ENCODE peak calls at places on chromosomes 12 and 14, in five cellular contexts. One of them, this sample, is unnamed.

GRCh38 chr12:96399081-96399918 is 939 bp downstream of the CDK17 start:
- DNase-seq in GM13976: peak
- DNase-seq in natural killer cell: peak
- DNase-seq in progenitor cell of endocrine pancreas: peak
- DNase-seq in bronchial epithelial cell: peak
- DNase-seq in this sample: peak

GRCh38 chr12:116142936-116143882 is 134.3 kb downstream of the MED13L start:
- DNase-seq in GM13976: no peak
- DNase-seq in bronchial epithelial cell: peak
- DNase-seq in natural killer cell: no peak
- DNase-seq in progenitor cell of endocrine pancreas: no peak
- DNase-seq in this sample: peak

GRCh38 chr14:64623576-64624165 is 73.9 kb downstream of the PPP1R36 start:
- DNase-seq in progenitor cell of endocrine pancreas: no peak
- DNase-seq in bronchial epithelial cell: no peak
- DNase-seq in GM13976: no peak
- DNase-seq in natural killer cell: no peak
- DNase-seq in this sample: no peak

GRCh38 chr12:81811066-81811777 is 52.1 kb upstream of the PPFIA2 start:
- DNase-seq in GM13976: no peak
- DNase-seq in natural killer cell: no peak
- DNase-seq in progenitor cell of endocrine pancreas: no peak
- DNase-seq in bronchial epithelial cell: peak
- DNase-seq in this sample: no peak

GRCh38 chr14:21057803-21058675 is at the start of gene RNASE8:
- DNase-seq in bronchial epithelial cell: peak
- DNase-seq in natural killer cell: no peak
- DNase-seq in GM13976: no peak
- DNase-seq in progenitor cell of endocrine pancreas: no peak
- DNase-seq in this sample: no peak

GRCh38 chr14:91929700-91930099 is 17.8 kb downstream of the FBLN5 start:
- DNase-seq in progenitor cell of endocrine pancreas: no peak
- DNase-seq in natural killer cell: no peak
- DNase-seq in bronchial epithelial cell: peak
- DNase-seq in GM13976: no peak
- DNase-seq in this sample: no peak

GRCh38 chr12:62799126-62799736 is 135.7 kb downstream of the PPM1H start:
- DNase-seq in natural killer cell: no peak
- DNase-seq in progenitor cell of endocrine pancreas: peak
- DNase-seq in bronchial epithelial cell: peak
- DNase-seq in GM13976: peak
- DNase-seq in this sample: peak

GRCh38 chr14:35687335-35687939 is 121.7 kb downstream of the RALGAPA1 start:
- DNase-seq in progenitor cell of endocrine pancreas: no peak
- DNase-seq in GM13976: peak
- DNase-seq in bronchial epithelial cell: peak
- DNase-seq in natural killer cell: no peak
- DNase-seq in this sample: peak

GRCh38 chr12:121166356-121166755 is 33.7 kb downstream of the P2RX7 start:
- DNase-seq in bronchial epithelial cell: no peak
- DNase-seq in GM13976: no peak
- DNase-seq in progenitor cell of endocrine pancreas: no peak
- DNase-seq in natural killer cell: no peak
- DNase-seq in this sample: no peak

GRCh38 chr14:69685217-69685616 is 73.8 kb downstream of the SUSD6 start:
- DNase-seq in bronchial epithelial cell: peak
- DNase-seq in natural killer cell: no peak
- DNase-seq in GM13976: peak
- DNase-seq in progenitor cell of endocrine pancreas: no peak
- DNase-seq in this sample: peak

GRCh38 chr12:98752726-98753125 is 107.6 kb downstream of the APAF1 start:
- DNase-seq in GM13976: no peak
- DNase-seq in bronchial epithelial cell: no peak
- DNase-seq in natural killer cell: no peak
- DNase-seq in progenitor cell of endocrine pancreas: no peak
- DNase-seq in this sample: no peak

GRCh38 chr14:50396636-50397460 is at the start of gene CDKL1:
- DNase-seq in progenitor cell of endocrine pancreas: peak
- DNase-seq in GM13976: peak
- DNase-seq in bronchial epithelial cell: peak
- DNase-seq in natural killer cell: peak
- DNase-seq in this sample: peak

GRCh38 chr12:44021471-44021971 is 185.6 kb downstream of the TMEM117 start:
- DNase-seq in GM13976: peak
- DNase-seq in natural killer cell: no peak
- DNase-seq in bronchial epithelial cell: no peak
- DNase-seq in progenitor cell of endocrine pancreas: no peak
- DNase-seq in this sample: no peak

GRCh38 chr12:98754095-98754494 is 109.0 kb downstream of the APAF1 start:
- DNase-seq in progenitor cell of endocrine pancreas: no peak
- DNase-seq in natural killer cell: no peak
- DNase-seq in GM13976: peak
- DNase-seq in bronchial epithelial cell: peak
- DNase-seq in this sample: peak

GRCh38 chr14:35400707-35401421 is 3.7 kb downstream of the NFKBIA start:
- DNase-seq in natural killer cell: peak
- DNase-seq in bronchial epithelial cell: peak
- DNase-seq in progenitor cell of endocrine pancreas: no peak
- DNase-seq in GM13976: no peak
- DNase-seq in this sample: peak

GRCh38 chr12:13167226-13167625 is 29.3 kb upstream of the EMP1 start:
- DNase-seq in GM13976: no peak
- DNase-seq in natural killer cell: no peak
- DNase-seq in progenitor cell of endocrine pancreas: no peak
- DNase-seq in bronchial epithelial cell: peak
- DNase-seq in this sample: no peak

GRCh38 chr12:46459111-46459510 is 86.5 kb upstream of the SLC38A2 start:
- DNase-seq in natural killer cell: no peak
- DNase-seq in progenitor cell of endocrine pancreas: no peak
- DNase-seq in bronchial epithelial cell: peak
- DNase-seq in GM13976: no peak
- DNase-seq in this sample: peak

GRCh38 chr14:90388437-90388836 is 8.4 kb upstream of the CALM1 start:
- DNase-seq in GM13976: no peak
- DNase-seq in bronchial epithelial cell: peak
- DNase-seq in natural killer cell: no peak
- DNase-seq in progenitor cell of endocrine pancreas: no peak
- DNase-seq in this sample: no peak

GRCh38 chr14:41915732-41916131 is 309.1 kb downstream of the LRFN5 start:
- DNase-seq in natural killer cell: no peak
- DNase-seq in bronchial epithelial cell: no peak
- DNase-seq in progenitor cell of endocrine pancreas: no peak
- DNase-seq in GM13976: no peak
- DNase-seq in this sample: no peak

GRCh38 chr12:83537428-83538053 is 850.8 kb downstream of the TMTC2 start:
- DNase-seq in progenitor cell of endocrine pancreas: no peak
- DNase-seq in natural killer cell: no peak
- DNase-seq in bronchial epithelial cell: no peak
- DNase-seq in GM13976: no peak
- DNase-seq in this sample: no peak

GRCh38 chr12:52316290-52316689 is 4.9 kb downstream of the KRT83 start:
- DNase-seq in GM13976: no peak
- DNase-seq in progenitor cell of endocrine pancreas: no peak
- DNase-seq in bronchial epithelial cell: no peak
- DNase-seq in natural killer cell: no peak
- DNase-seq in this sample: no peak

GRCh38 chr12:46386360-46386867 is 13.8 kb upstream of the SLC38A2 start:
- DNase-seq in natural killer cell: no peak
- DNase-seq in bronchial epithelial cell: peak
- DNase-seq in progenitor cell of endocrine pancreas: no peak
- DNase-seq in GM13976: peak
- DNase-seq in this sample: no peak

GRCh38 chr12:78146365-78146772 is 315.7 kb downstream of the NAV3 start:
- DNase-seq in progenitor cell of endocrine pancreas: no peak
- DNase-seq in natural killer cell: no peak
- DNase-seq in bronchial epithelial cell: peak
- DNase-seq in GM13976: peak
- DNase-seq in this sample: no peak

GRCh38 chr12:86414201-86414600 is 158.0 kb upstream of the MGAT4C start:
- DNase-seq in bronchial epithelial cell: no peak
- DNase-seq in GM13976: no peak
- DNase-seq in natural killer cell: no peak
- DNase-seq in progenitor cell of endocrine pancreas: no peak
- DNase-seq in this sample: no peak

GRCh38 chr14:97217094-97217885 is 420.1 kb downstream of the VRK1 start:
- DNase-seq in GM13976: no peak
- DNase-seq in natural killer cell: no peak
- DNase-seq in bronchial epithelial cell: no peak
- DNase-seq in progenitor cell of endocrine pancreas: no peak
- DNase-seq in this sample: no peak

GRCh38 chr14:87600236-87600635 is 392.7 kb downstream of the GALC start:
- DNase-seq in natural killer cell: no peak
- DNase-seq in bronchial epithelial cell: no peak
- DNase-seq in progenitor cell of endocrine pancreas: no peak
- DNase-seq in GM13976: no peak
- DNase-seq in this sample: no peak

GRCh38 chr12:11820476-11820875 is 171.0 kb downstream of the ETV6 start:
- DNase-seq in progenitor cell of endocrine pancreas: no peak
- DNase-seq in natural killer cell: no peak
- DNase-seq in bronchial epithelial cell: no peak
- DNase-seq in GM13976: no peak
- DNase-seq in this sample: no peak

GRCh38 chr12:63937381-63938168 is 93.1 kb downstream of the SRGAP1 start:
- DNase-seq in bronchial epithelial cell: no peak
- DNase-seq in natural killer cell: no peak
- DNase-seq in GM13976: no peak
- DNase-seq in progenitor cell of endocrine pancreas: no peak
- DNase-seq in this sample: no peak

GRCh38 chr14:96071561-96071960 is 32.4 kb downstream of the C14orf132 start:
- DNase-seq in natural killer cell: no peak
- DNase-seq in bronchial epithelial cell: no peak
- DNase-seq in progenitor cell of endocrine pancreas: no peak
- DNase-seq in GM13976: no peak
- DNase-seq in this sample: no peak

GRCh38 chr12:31363826-31364225 is 37.9 kb upstream of the SINHCAF start:
- DNase-seq in progenitor cell of endocrine pancreas: no peak
- DNase-seq in GM13976: no peak
- DNase-seq in natural killer cell: no peak
- DNase-seq in bronchial epithelial cell: no peak
- DNase-seq in this sample: no peak

GRCh38 chr14:68664225-68664681 is 128.6 kb downstream of the ZFP36L1 start:
- DNase-seq in GM13976: no peak
- DNase-seq in progenitor cell of endocrine pancreas: no peak
- DNase-seq in bronchial epithelial cell: no peak
- DNase-seq in natural killer cell: no peak
- DNase-seq in this sample: peak
- TF ChIP-seq CTCF in GM13976: no peak
- TF ChIP-seq CTCF in progenitor cell of endocrine pancreas: no peak
- TF ChIP-seq CTCF in bronchial epithelial cell: no peak
- TF ChIP-seq CTCF in natural killer cell: no peak
- TF ChIP-seq CTCF in this sample: no peak

DNA sequence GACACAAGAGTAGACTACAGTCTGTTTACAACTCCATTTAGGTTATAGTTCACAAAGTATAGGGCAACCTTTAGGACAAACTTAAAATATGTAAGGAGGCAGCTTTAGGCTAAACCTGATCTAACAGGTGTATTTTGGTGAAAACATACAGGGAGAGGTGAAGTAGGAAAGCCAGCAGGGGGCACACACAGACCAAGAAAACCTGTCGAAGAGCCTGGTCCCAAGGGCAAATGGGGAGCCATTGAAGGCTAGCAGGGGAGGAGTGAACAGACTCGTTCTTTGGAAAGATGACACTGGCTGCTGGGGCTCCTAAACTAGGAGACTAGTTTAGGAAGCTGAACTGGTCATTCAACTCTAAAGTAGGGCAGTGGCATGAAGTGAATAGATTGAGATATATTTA is 138.8 kb upstream of the WSCD2 start:
- DNase-seq in progenitor cell of endocrine pancreas: peak
- DNase-seq in natural killer cell: no peak
- DNase-seq in bronchial epithelial cell: peak
- DNase-seq in GM13976: peak
- DNase-seq in this sample: peak
- TF ChIP-seq CTCF in progenitor cell of endocrine pancreas: peak
- TF ChIP-seq CTCF in natural killer cell: peak
- TF ChIP-seq CTCF in bronchial epithelial cell: peak
- TF ChIP-seq CTCF in GM13976: peak
- TF ChIP-seq CTCF in this sample: peak

GRCh38 chr12:109302358-109302757 is 6.7 kb downstream of the FOXN4 start:
- DNase-seq in bronchial epithelial cell: peak
- DNase-seq in natural killer cell: no peak
- DNase-seq in GM13976: no peak
- DNase-seq in progenitor cell of endocrine pancreas: no peak
- DNase-seq in this sample: no peak
- TF ChIP-seq CTCF in bronchial epithelial cell: peak
- TF ChIP-seq CTCF in natural killer cell: no peak
- TF ChIP-seq CTCF in GM13976: no peak
- TF ChIP-seq CTCF in progenitor cell of endocrine pancreas: peak
- TF ChIP-seq CTCF in this sample: peak

GRCh38 chr14:25150934-25151790 is 101.2 kb upstream of the STXBP6 start:
- DNase-seq in GM13976: peak
- DNase-seq in progenitor cell of endocrine pancreas: no peak
- DNase-seq in natural killer cell: no peak
- DNase-seq in bronchial epithelial cell: peak
- DNase-seq in this sample: no peak

GRCh38 chr14:25150401-25150800 is 100.5 kb upstream of the STXBP6 start:
- DNase-seq in natural killer cell: no peak
- DNase-seq in progenitor cell of endocrine pancreas: no peak
- DNase-seq in GM13976: no peak
- DNase-seq in bronchial epithelial cell: peak
- DNase-seq in this sample: no peak
- TF ChIP-seq CTCF in natural killer cell: no peak
- TF ChIP-seq CTCF in progenitor cell of endocrine pancreas: no peak
- TF ChIP-seq CTCF in GM13976: no peak
- TF ChIP-seq CTCF in bronchial epithelial cell: no peak
- TF ChIP-seq CTCF in this sample: no peak

GRCh38 chr14:47541652-47542051 is 133.8 kb downstream of the MDGA2 start:
- DNase-seq in bronchial epithelial cell: no peak
- DNase-seq in progenitor cell of endocrine pancreas: no peak
- DNase-seq in natural killer cell: no peak
- DNase-seq in GM13976: no peak
- DNase-seq in this sample: no peak

GRCh38 chr14:47536341-47536740 is 139.1 kb downstream of the MDGA2 start:
- DNase-seq in progenitor cell of endocrine pancreas: no peak
- DNase-seq in GM13976: no peak
- DNase-seq in bronchial epithelial cell: no peak
- DNase-seq in natural killer cell: no peak
- DNase-seq in this sample: no peak

DNA sequence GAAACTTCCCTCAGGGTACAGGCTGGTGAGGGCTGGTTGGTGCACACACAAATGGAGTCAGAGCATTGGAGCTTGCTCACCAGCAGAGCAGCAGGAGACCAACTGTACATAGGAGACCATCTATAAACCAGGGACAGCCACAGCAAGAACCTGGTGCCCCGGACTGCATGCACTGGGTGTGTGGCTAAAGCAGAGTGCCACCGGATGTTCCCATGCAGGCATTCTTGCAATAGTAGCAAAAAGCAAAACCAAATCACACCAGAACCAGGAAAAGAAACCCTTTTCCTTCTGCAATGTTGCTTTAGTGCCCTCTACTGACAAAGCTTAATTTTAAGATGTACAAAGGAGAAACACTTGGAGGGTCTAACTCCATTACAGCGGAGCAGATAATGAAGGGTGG is 136.3 kb downstream of the MDGA2 start:
- DNase-seq in GM13976: peak
- DNase-seq in progenitor cell of endocrine pancreas: no peak
- DNase-seq in natural killer cell: no peak
- DNase-seq in bronchial epithelial cell: peak
- DNase-seq in this sample: no peak
- TF ChIP-seq CTCF in GM13976: no peak
- TF ChIP-seq CTCF in progenitor cell of endocrine pancreas: peak
- TF ChIP-seq CTCF in natural killer cell: no peak
- TF ChIP-seq CTCF in bronchial epithelial cell: peak
- TF ChIP-seq CTCF in this sample: no peak

GRCh38 chr14:39432619-39433451 is 602 bp upstream of the FBXO33 start:
- DNase-seq in natural killer cell: peak
- DNase-seq in bronchial epithelial cell: peak
- DNase-seq in progenitor cell of endocrine pancreas: peak
- DNase-seq in GM13976: peak
- DNase-seq in this sample: peak
- TF ChIP-seq CTCF in natural killer cell: no peak
- TF ChIP-seq CTCF in bronchial epithelial cell: peak
- TF ChIP-seq CTCF in progenitor cell of endocrine pancreas: peak
- TF ChIP-seq CTCF in GM13976: peak
- TF ChIP-seq CTCF in this sample: no peak

This sample was measured in activated CD8-positive, alpha-beta T cell treated with anti-CD3 and anti-CD28 coated beads for 36 hours.